ENCODE peak calls at places on chromosomes 13 and 19, in seven cellular contexts. B is HCT116, A is astrocyte, W is GM23248, T is neural progenitor cell, E is mammary epithelial cell, U is DND-41. O is an unnamed sample.

GRCh38 chr19:14135985-14136508 is 342 bp downstream of the ASF1B start:
- DNase-seq in B (no peak), W (no peak), T (no peak), A (no peak), U (no peak), E (no peak), O (no peak)

GRCh38 chr19:9796113-9796773 is 22.6 kb downstream of the FBXL12 start:
- DNase-seq in T (peak; percentile 87), B (peak; percentile 90), W (peak; percentile 88), U (peak; percentile 91), E (peak; percentile 86), A (peak; percentile 80), O (peak; percentile 91)

GRCh38 chr19:13152356-13152853 is 2.2 kb downstream of the IER2 start:
- DNase-seq in W (peak; percentile 86), T (peak; percentile 71), U (no peak), A (peak; percentile 25), E (no peak), B (no peak), O (no peak)

GRCh38 chr13:42041684-42042035 is 6.8 kb upstream of the DGKH start:
- DNase-seq in B (no peak), E (peak; percentile 71), U (no peak), A (peak; percentile 50), W (peak; percentile 89), T (peak; percentile 76), O (peak; percentile 59)

GRCh38 chr19:1465191-1466016 is 13.6 kb downstream of the C19orf25 start:
- DNase-seq in W (no peak), T (peak; percentile 59), B (no peak), U (no peak), A (no peak), E (peak; percentile 52), O (no peak)

GRCh38 chr13:28117689-28118377 is 17.5 kb upstream of the FLT3 start:
- DNase-seq in U (no peak), B (no peak), W (no peak), T (no peak), E (no peak), A (no peak), O (peak; percentile 10)

GRCh38 chr13:104809483-104809882 is 1726.0 kb downstream of the EFNB2 start:
- DNase-seq in E (peak; percentile 37), U (peak; percentile 68), A (peak; percentile 42), T (no peak), W (no peak), B (no peak), O (peak; percentile 52)

GRCh38 chr19:32817913-32818476 is 51.6 kb downstream of the SLC7A9 start:
- DNase-seq in B (no peak), U (no peak), T (no peak), A (no peak), E (no peak), W (no peak), O (no peak)

GRCh38 chr19:42323852-42324654 is 1.4 kb upstream of the MEGF8 start:
- DNase-seq in E (no peak), T (peak; percentile 62), U (no peak), A (no peak), W (peak; percentile 54), B (no peak), O (no peak)

GRCh38 chr19:42325308-42325895 is at the start of gene MEGF8:
- DNase-seq in U (peak; percentile 99), A (peak; percentile 96), T (peak; percentile 99), E (peak; percentile 98), B (peak; percentile 97), W (peak; percentile 99), O (peak; percentile 99)

GRCh38 chr19:42322305-42322704 is 3.1 kb upstream of the MEGF8 start:
- DNase-seq in B (no peak), E (no peak), W (peak; percentile 17), U (no peak), T (no peak), A (no peak), O (no peak)

GRCh38 chr19:42324655-42325307 is 654 bp upstream of the MEGF8 start:
- DNase-seq in E (no peak), T (peak; percentile 47), W (no peak), A (no peak), B (no peak), U (no peak), O (no peak)

DNA sequence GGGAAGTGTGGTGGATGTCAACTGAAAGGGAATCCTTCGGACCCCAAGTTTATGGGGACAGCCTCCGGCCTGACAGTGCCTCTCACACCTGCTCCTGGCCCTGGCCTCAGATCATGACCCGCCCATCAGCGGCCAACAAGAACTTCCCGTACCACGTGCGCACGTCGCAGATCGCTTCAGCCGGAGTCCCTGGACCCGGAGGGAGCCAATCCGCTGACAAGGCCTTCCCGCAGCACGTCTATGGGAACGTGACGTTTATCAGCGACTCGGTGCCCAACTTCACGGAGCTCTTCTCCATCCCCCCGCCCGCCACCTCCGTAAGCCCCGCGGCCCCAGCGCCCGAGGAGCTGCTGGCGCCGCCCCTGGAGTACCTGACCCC is 2.0 kb upstream of the MEGF8 start:
- DNase-seq in B (no peak), E (no peak), T (peak; percentile 64), U (no peak), W (no peak), A (no peak), O (no peak)
- TF ChIP-seq EZH2 in B (no peak), E (no peak), T (no peak), U (no peak), W (no peak), A (no peak), O (peak; percentile 92)

GRCh38 chr19:49439841-49440240 is 1.5 kb downstream of the SLC17A7 start:
- DNase-seq in B (no peak), T (no peak), A (no peak), U (no peak), W (no peak), E (no peak), O (no peak)
- H2AFZ ChIP-seq in B (no peak overlapping the region), T (no peak overlapping the region), A (no peak overlapping the region), U (no peak overlapping the region), W (no peak overlapping the region), E (no peak overlapping the region), O (no peak overlapping the region)

GRCh38 chr19:18594096-18594823 is 5.7 kb downstream of the REX1BD start:
- DNase-seq in E (peak; percentile 62), U (peak; percentile 81), A (peak; percentile 59), W (peak; percentile 95), T (peak; percentile 96), B (no peak), O (peak; percentile 73)

GRCh38 chr19:18594824-18595373 is 6.3 kb downstream of the REX1BD start:
- DNase-seq in B (no peak), U (no peak), A (no peak), T (peak; percentile 33), E (no peak), W (no peak), O (no peak)

GRCh38 chr19:18590273-18591272 is 2.0 kb downstream of the REX1BD start:
- DNase-seq in A (peak; percentile 74), E (peak; percentile 76), U (peak; percentile 25), B (peak; percentile 96), W (no peak), T (peak; percentile 98), O (peak; percentile 82)

GRCh38 chr19:18591735-18592385 is 3.3 kb downstream of the REX1BD start:
- DNase-seq in B (no peak), U (no peak), W (peak; percentile 62), A (no peak), T (no peak), E (no peak), O (no peak)

GRCh38 chr19:18593367-18594095 is 4.9 kb downstream of the REX1BD start:
- DNase-seq in B (no peak), W (peak; percentile 46), U (no peak), A (no peak), E (no peak), T (peak; percentile 42), O (no peak)
- H3K4me3 ChIP-seq in B (peak overlapping the region; percentile 54), W (peak overlapping the region; percentile 72), U (no peak overlapping the region), A (no peak overlapping the region), E (no peak overlapping the region), T (peak overlapping the region; percentile 55), O (no peak overlapping the region)

DNA sequence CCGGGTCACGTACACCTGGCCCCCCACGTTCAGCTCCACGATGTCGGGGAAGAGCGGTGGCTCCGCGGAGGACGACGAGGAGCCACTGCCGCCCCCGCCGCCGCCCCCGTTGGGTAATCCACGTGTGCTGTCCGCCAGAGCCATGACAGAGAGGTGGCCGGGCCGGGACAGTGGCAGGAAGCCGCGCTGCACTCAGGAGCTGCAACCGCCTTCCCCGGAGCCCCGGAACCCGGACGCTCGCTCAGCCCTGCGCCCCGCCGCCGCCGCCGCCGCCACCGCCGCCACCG is 257 bp downstream of the KCTD12 start:
- DNase-seq in U (no peak), A (no peak), B (no peak), T (no peak), E (no peak), W (no peak), O (no peak)
- TF ChIP-seq EZH2 in U (no peak), A (no peak), B (no peak), T (peak; percentile 18), E (no peak), W (no peak), O (no peak)

GRCh38 chr13:77389617-77389984 is 62.7 kb upstream of the MYCBP2 start:
- DNase-seq in T (no peak), A (no peak), W (no peak), E (no peak), B (no peak), U (no peak), O (no peak)

GRCh38 chr13:77387607-77388200 is 60.8 kb upstream of the MYCBP2 start:
- DNase-seq in B (no peak), W (peak; percentile 24), E (no peak), U (no peak), T (no peak), A (no peak), O (no peak)

GRCh38 chr13:77391475-77391874 is 64.6 kb upstream of the MYCBP2 start:
- DNase-seq in A (no peak), U (no peak), B (no peak), W (no peak), T (no peak), E (no peak), O (no peak)

GRCh38 chr13:77388944-77389616 is 62.2 kb upstream of the MYCBP2 start:
- DNase-seq in W (peak; percentile 43), E (no peak), A (no peak), B (no peak), T (no peak), U (no peak), O (no peak)

DNA sequence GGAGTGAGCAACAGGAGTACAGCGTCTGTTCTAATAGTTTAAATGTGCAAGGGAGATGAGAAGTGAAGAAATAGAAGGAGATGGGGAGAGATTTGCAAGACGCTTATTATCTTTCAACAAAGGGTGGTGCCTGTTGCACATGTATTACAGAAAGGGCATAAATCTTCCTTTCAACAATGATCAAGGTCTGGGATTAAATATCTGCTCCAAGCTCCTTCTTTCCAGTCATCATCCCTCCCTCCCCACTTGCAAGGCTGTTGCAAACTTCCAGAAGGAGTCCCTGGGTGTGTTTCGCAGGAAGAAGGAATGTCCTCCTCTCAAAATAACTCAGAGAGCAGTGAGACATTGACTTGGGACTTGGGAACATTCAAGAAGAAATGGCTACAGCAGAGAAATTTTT is 63.5 kb upstream of the MYCBP2 start:
- DNase-seq in B (no peak), T (no peak), A (no peak), E (no peak), U (no peak), W (peak; percentile 18), O (no peak)
- H2AFZ ChIP-seq in B (no peak overlapping the region), T (no peak overlapping the region), A (no peak overlapping the region), E (no peak overlapping the region), U (no peak overlapping the region), W (no peak overlapping the region), O (no peak overlapping the region)

GRCh38 chr13:43214124-43214523 is 190.7 kb downstream of the DNAJC15 start:
- DNase-seq in B (no peak), U (no peak), T (no peak), A (no peak), W (no peak), E (no peak), O (no peak)
- H3K4me3 ChIP-seq in B (no peak overlapping the region), U (no peak overlapping the region), T (no peak overlapping the region), A (no peak overlapping the region), W (no peak overlapping the region), E (no peak overlapping the region), O (no peak overlapping the region)